ENCODE peak calls at places on chromosome 19, in nine cellular contexts. Z is testis, K is thoracic aorta, J is pancreas, A is psoas muscle, V is GM23248, Y is cardiac muscle cell, T is PC-3, C is fibroblast of lung. D is an unnamed sample.

GRCh38 chr19:31448221-31448657 is 99.0 kb upstream of the TSHZ3 start:
- DNase-seq in T (no peak), Y (peak; percentile 94), C (peak; percentile 78), K (no peak), Z (peak; percentile 62), J (peak; percentile 19), A (peak; percentile 85), V (peak; percentile 90), D (no peak)

GRCh38 chr19:13764101-13764807 is at the start of gene MRI1:
- DNase-seq in J (peak; percentile 82), Z (peak; percentile 86), K (peak; percentile 29), A (peak; percentile 89), Y (peak; percentile 82), T (peak; percentile 55), C (peak; percentile 66), V (peak; percentile 82), D (no peak)

GRCh38 chr19:1446713-1447564 is 3.0 kb upstream of the APC2 start:
- DNase-seq in T (no peak), J (no peak), C (no peak), Z (no peak), K (no peak), Y (no peak), V (peak; percentile 33), A (no peak), D (no peak)

GRCh38 chr19:10269333-10270179 is 1.4 kb upstream of the ICAM1 start:
- DNase-seq in Z (peak; percentile 89), C (peak; percentile 62), J (peak; percentile 80), Y (peak; percentile 88), V (peak; percentile 87), T (peak; percentile 88), K (no peak), A (peak; percentile 90), D (peak; percentile 72)

GRCh38 chr19:4057913-4058695 is 8.6 kb downstream of the ZBTB7A start:
- DNase-seq in T (peak; percentile 77), Z (peak; percentile 61), Y (peak; percentile 89), V (peak; percentile 97), K (peak; percentile 84), C (peak; percentile 85), A (peak; percentile 97), J (peak; percentile 70), D (peak; percentile 87)

GRCh38 chr19:49421039-49421877 is 2.0 kb downstream of the PTH2 start:
- DNase-seq in Y (peak; percentile 81), C (peak; percentile 44), A (peak; percentile 67), Z (peak; percentile 78), J (peak; percentile 62), T (peak; percentile 47), K (no peak), V (peak; percentile 80), D (no peak)

GRCh38 chr19:48175578-48175977 is 5.1 kb downstream of the ZSWIM9 start:
- DNase-seq in K (no peak), A (no peak), J (no peak), Y (no peak), T (no peak), Z (no peak), C (no peak), V (no peak), D (no peak)

GRCh38 chr19:858868-859843 is at the start of gene CFD:
- DNase-seq in A (peak; percentile 90), J (no peak), Y (no peak), V (peak; percentile 36), Z (peak; percentile 58), K (no peak), C (no peak), T (no peak), D (no peak)

GRCh38 chr19:49473868-49474544 is at the start of gene FLT3LG:
- DNase-seq in C (peak; percentile 53), T (peak; percentile 77), K (no peak), V (peak; percentile 83), Z (peak; percentile 66), A (peak; percentile 87), J (peak; percentile 71), Y (peak; percentile 78), D (no peak)

GRCh38 chr19:14090509-14091085 is at the start of gene SAMD1:
- DNase-seq in K (peak; percentile 78), V (peak; percentile 93), Z (peak; percentile 94), Y (peak; percentile 96), C (peak; percentile 88), T (peak; percentile 80), A (peak; percentile 96), J (peak; percentile 87), D (peak; percentile 89)

GRCh38 chr19:16398530-16399241 is 73.1 kb downstream of the EPS15L1 start:
- DNase-seq in C (peak; percentile 23), V (peak; percentile 37), T (no peak), Z (no peak), A (peak; percentile 23), J (no peak), Y (peak; percentile 53), K (no peak), D (no peak)

GRCh38 chr19:19900124-19900523 is 622 bp upstream of the ZNF93 start:
- DNase-seq in V (peak; percentile 75), C (peak; percentile 91), K (no peak), Y (peak; percentile 78), J (no peak), T (no peak), A (no peak), Z (no peak), D (no peak)

GRCh38 chr19:46428278-46429141 is at the start of gene PNMA8C:
- DNase-seq in C (peak; percentile 61), V (peak; percentile 78), Y (peak; percentile 67), A (peak; percentile 80), Z (peak; percentile 89), J (no peak), T (no peak), K (peak; percentile 66), D (no peak)

GRCh38 chr19:33982706-33983105 is 186.0 kb downstream of the KCTD15 start:
- DNase-seq in C (no peak), Z (no peak), Y (no peak), K (no peak), J (no peak), A (no peak), V (no peak), T (no peak), D (no peak)

DNA sequence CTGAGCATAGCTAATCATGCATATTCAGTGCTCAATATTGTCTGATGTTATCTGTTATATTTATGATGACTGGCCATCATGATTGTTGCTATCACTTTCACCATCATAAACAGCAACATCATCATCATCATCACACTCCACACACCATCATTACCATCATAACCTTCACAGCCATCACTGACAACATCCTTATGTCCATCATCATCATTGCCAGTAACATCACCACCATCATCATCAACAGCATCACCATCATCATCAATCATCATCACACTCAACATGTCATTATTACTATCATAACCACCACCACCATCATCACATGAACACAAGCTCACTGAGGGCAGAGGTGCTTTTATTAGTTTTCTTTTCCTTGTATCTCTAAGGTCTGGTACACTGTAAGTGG is 75.9 kb downstream of the MBD3L1 start:
- DNase-seq in A (no peak), C (no peak), Z (no peak), T (no peak), K (no peak), Y (no peak), V (no peak), J (no peak), D (no peak)
- H3K9me3 ChIP-seq in A (no peaks in the 10 kb centered on the region), C (no peaks in the 10 kb centered on the region), Z (no peaks in the 10 kb centered on the region), T (no peaks in the 10 kb centered on the region), K (no peaks in the 10 kb centered on the region), Y (no peaks in the 10 kb centered on the region), V (no peaks in the 10 kb centered on the region), J (no peaks in the 10 kb centered on the region), D (no peaks in the 10 kb centered on the region)

GRCh38 chr19:36771275-36772231 is 1.1 kb downstream of the ZNF850 start:
- DNase-seq in C (peak; percentile 94), T (peak; percentile 11), Y (peak; percentile 97), Z (peak; percentile 92), J (peak; percentile 54), A (peak; percentile 57), V (peak; percentile 92), K (peak; percentile 35), D (peak; percentile 63)
- H3K9me3 ChIP-seq in C (no peaks in the 10 kb centered on the region), T (peaks cover 1% of the 10 kb centered on the region), Y (no peaks in the 10 kb centered on the region), Z (no peaks in the 10 kb centered on the region), J (no peaks in the 10 kb centered on the region), A (peaks cover 43% of the 10 kb centered on the region), V (no peaks in the 10 kb centered on the region), K (peaks cover 14% of the 10 kb centered on the region), D (peaks cover under 1% of the 10 kb centered on the region)

DNA sequence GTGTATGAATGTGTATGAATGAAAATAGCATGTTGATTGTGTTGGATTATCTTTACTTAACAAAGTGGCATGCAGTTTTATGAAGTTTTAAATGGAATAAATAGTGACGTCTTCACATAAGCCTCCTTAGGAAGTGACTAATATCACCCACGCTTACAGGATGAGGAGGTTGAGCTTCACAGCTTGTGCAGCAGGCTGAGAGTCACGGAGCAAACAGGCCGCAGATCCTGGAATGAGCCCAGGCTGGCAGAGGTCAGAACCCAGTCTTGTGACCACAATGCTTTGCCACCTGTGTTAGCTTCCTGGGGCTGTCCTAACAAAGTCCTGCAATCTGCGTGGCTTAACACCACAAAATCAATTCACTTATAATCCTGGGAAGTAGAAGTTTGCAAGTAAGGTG is 20.8 kb downstream of the LAIR2 start:
- DNase-seq in Y (peak; percentile 2), T (peak; percentile 88), J (no peak), Z (no peak), A (no peak), V (peak; percentile 78), C (peak; percentile 4), K (no peak), D (no peak)
- H3K9me3 ChIP-seq in Y (no peaks in the 10 kb centered on the region), T (no peaks in the 10 kb centered on the region), J (no peaks in the 10 kb centered on the region), Z (no peaks in the 10 kb centered on the region), A (no peaks in the 10 kb centered on the region), V (no peaks in the 10 kb centered on the region), C (no peaks in the 10 kb centered on the region), K (no peaks in the 10 kb centered on the region), D (peaks cover 3% of the 10 kb centered on the region)

DNA sequence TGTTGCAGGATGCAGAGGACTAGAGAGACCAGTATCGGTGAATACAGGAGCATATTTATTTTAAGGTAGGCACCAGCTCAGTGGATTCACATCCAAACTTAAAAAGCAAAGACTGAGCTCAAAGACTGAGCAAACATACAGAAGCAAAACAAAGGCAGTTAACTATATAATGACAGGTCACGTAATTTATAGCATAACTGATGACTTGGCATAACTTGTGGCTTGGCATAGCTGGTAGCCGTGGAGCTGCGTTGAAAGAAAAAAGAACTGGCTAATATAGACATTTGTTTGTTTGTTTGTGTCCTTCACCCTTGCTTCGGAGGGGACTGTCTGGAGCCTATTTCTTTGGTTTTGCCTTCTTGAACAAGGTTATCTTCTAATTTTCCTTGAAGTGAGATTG is 33.7 kb downstream of the ZNF493 start:
- DNase-seq in V (no peak), Y (no peak), Z (no peak), T (no peak), J (no peak), C (no peak), K (no peak), A (no peak), D (no peak)
- H3K9me3 ChIP-seq in V (peaks cover 9% of the 10 kb centered on the region), Y (no peaks in the 10 kb centered on the region), Z (no peaks in the 10 kb centered on the region), T (peaks cover 45% of the 10 kb centered on the region), J (no peaks in the 10 kb centered on the region), C (no peaks in the 10 kb centered on the region), K (peaks cover 34% of the 10 kb centered on the region), A (peaks cover 40% of the 10 kb centered on the region), D (peaks cover 17% of the 10 kb centered on the region)

DNA sequence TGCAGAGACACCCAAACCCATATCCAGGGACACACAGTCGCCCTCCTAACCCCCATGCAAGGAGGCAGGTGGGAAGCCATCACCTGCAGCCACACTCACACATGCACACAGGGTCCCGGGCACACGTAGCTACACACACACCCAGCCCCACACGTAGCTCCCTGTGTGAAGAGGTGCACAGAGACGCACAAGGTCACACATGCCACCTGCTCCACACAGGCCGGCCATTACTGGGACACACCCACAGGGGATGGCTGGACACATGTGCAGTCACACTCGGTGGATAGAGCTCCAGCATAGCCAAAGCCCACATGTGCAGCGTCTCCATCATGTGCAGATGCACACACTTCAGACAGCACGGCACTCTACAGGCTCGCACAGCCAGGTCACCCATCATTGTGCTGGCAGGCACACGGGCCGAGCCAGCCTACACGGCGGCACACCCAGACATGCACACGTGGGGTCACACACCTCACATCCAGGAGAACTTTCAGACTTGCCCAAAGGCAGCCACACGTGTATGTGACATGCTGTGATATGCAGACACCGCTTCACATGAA is 1.1 kb downstream of the ZNF835 start:
- DNase-seq in C (no peak), A (no peak), V (no peak), K (no peak), J (no peak), T (no peak), Y (no peak), Z (no peak), D (no peak)
- H3K9me3 ChIP-seq in C (no peaks in the 10 kb centered on the region), A (no peaks in the 10 kb centered on the region), V (no peaks in the 10 kb centered on the region), K (no peaks in the 10 kb centered on the region), J (no peaks in the 10 kb centered on the region), T (peaks cover 46% of the 10 kb centered on the region), Y (no peaks in the 10 kb centered on the region), Z (no peaks in the 10 kb centered on the region), D (no peaks in the 10 kb centered on the region)

D was measured in RWPE2.